ENCODE peak calls at places on chromosomes 4 and X, in six cellular contexts. One of them, this sample, is unnamed.

GRCh38 chrX:129980043-129980442 is 2.4 kb upstream of the BCORL1 start:
- DNase-seq in NB4: peak
- DNase-seq in A549: no peak
- DNase-seq in HepG2: no peak
- DNase-seq in K562: no peak
- DNase-seq in GM12878: no peak
- DNase-seq in this sample: no peak

GRCh38 chr4:140579278-140579677 is 10.5 kb upstream of the UCP1 start:
- DNase-seq in NB4: no peak
- DNase-seq in A549: no peak
- DNase-seq in HepG2: no peak
- DNase-seq in K562: no peak
- DNase-seq in GM12878: no peak
- DNase-seq in this sample: no peak

GRCh38 chr4:84317513-84317912 is 181.6 kb downstream of the NKX6-1 start:
- DNase-seq in NB4: peak
- DNase-seq in A549: no peak
- DNase-seq in HepG2: no peak
- DNase-seq in K562: no peak
- DNase-seq in GM12878: no peak
- DNase-seq in this sample: no peak

GRCh38 chr4:25697516-25697915 is 41.9 kb downstream of the SLC34A2 start:
- DNase-seq in NB4: no peak
- DNase-seq in A549: no peak
- DNase-seq in HepG2: no peak
- DNase-seq in K562: no peak
- DNase-seq in GM12878: no peak
- DNase-seq in this sample: no peak

GRCh38 chrX:66200855-66201795 is 37.1 kb downstream of the HEPH start:
- DNase-seq in NB4: peak
- DNase-seq in A549: peak
- DNase-seq in HepG2: no peak
- DNase-seq in K562: no peak
- DNase-seq in GM12878: no peak
- DNase-seq in this sample: no peak

GRCh38 chr4:6307891-6308290 is 38.2 kb downstream of the WFS1 start:
- DNase-seq in NB4: no peak
- DNase-seq in A549: no peak
- DNase-seq in HepG2: no peak
- DNase-seq in K562: no peak
- DNase-seq in GM12878: no peak
- DNase-seq in this sample: no peak

GRCh38 chr4:118842055-118842454 is 6.1 kb upstream of the SEC24D start:
- DNase-seq in NB4: no peak
- DNase-seq in A549: no peak
- DNase-seq in HepG2: no peak
- DNase-seq in K562: no peak
- DNase-seq in GM12878: no peak
- DNase-seq in this sample: peak

GRCh38 chr4:144579411-144580020 is 66.4 kb upstream of the HHIP start:
- DNase-seq in NB4: no peak
- DNase-seq in A549: peak
- DNase-seq in HepG2: no peak
- DNase-seq in K562: no peak
- DNase-seq in GM12878: no peak
- DNase-seq in this sample: peak

GRCh38 chr4:86493460-86493859 is 100.7 kb upstream of the PTPN13 start:
- DNase-seq in NB4: peak
- DNase-seq in A549: no peak
- DNase-seq in HepG2: no peak
- DNase-seq in K562: no peak
- DNase-seq in GM12878: no peak
- DNase-seq in this sample: no peak

GRCh38 chr4:77652237-77652897 is 46.7 kb downstream of the CXCL13 start:
- DNase-seq in NB4: no peak
- DNase-seq in A549: no peak
- DNase-seq in HepG2: no peak
- DNase-seq in K562: no peak
- DNase-seq in GM12878: no peak
- DNase-seq in this sample: peak
- TF ChIP-seq MYC in NB4: no peak
- TF ChIP-seq MYC in A549: no peak
- TF ChIP-seq MYC in HepG2: no peak
- TF ChIP-seq MYC in K562: no peak
- TF ChIP-seq MYC in GM12878: no peak
- TF ChIP-seq MYC in this sample: no peak

GRCh38 chr4:3750334-3750733 is 15.9 kb upstream of the ADRA2C start:
- DNase-seq in NB4: no peak
- DNase-seq in A549: no peak
- DNase-seq in HepG2: no peak
- DNase-seq in K562: no peak
- DNase-seq in GM12878: no peak
- DNase-seq in this sample: no peak
- TF ChIP-seq CTCF in NB4: no peak
- TF ChIP-seq CTCF in A549: no peak
- TF ChIP-seq CTCF in HepG2: no peak
- TF ChIP-seq CTCF in K562: no peak
- TF ChIP-seq CTCF in GM12878: no peak
- TF ChIP-seq CTCF in this sample: no peak

GRCh38 chr4:172547724-172548123 is 620.9 kb upstream of the GALNT7 start:
- DNase-seq in NB4: no peak
- DNase-seq in A549: peak
- DNase-seq in HepG2: no peak
- DNase-seq in K562: no peak
- DNase-seq in GM12878: no peak
- DNase-seq in this sample: no peak
- TF ChIP-seq MYC in NB4: no peak
- TF ChIP-seq MYC in A549: no peak
- TF ChIP-seq MYC in HepG2: no peak
- TF ChIP-seq MYC in K562: no peak
- TF ChIP-seq MYC in GM12878: no peak
- TF ChIP-seq MYC in this sample: no peak

GRCh38 chrX:39477438-39478120 is 620.2 kb downstream of the BCOR start:
- DNase-seq in NB4: peak
- DNase-seq in A549: no peak
- DNase-seq in HepG2: no peak
- DNase-seq in K562: peak
- DNase-seq in GM12878: no peak
- DNase-seq in this sample: peak
- TF ChIP-seq CTCF in NB4: peak
- TF ChIP-seq CTCF in A549: no peak
- TF ChIP-seq CTCF in HepG2: peak
- TF ChIP-seq CTCF in K562: peak
- TF ChIP-seq CTCF in GM12878: peak
- TF ChIP-seq CTCF in this sample: no peak

DNA sequence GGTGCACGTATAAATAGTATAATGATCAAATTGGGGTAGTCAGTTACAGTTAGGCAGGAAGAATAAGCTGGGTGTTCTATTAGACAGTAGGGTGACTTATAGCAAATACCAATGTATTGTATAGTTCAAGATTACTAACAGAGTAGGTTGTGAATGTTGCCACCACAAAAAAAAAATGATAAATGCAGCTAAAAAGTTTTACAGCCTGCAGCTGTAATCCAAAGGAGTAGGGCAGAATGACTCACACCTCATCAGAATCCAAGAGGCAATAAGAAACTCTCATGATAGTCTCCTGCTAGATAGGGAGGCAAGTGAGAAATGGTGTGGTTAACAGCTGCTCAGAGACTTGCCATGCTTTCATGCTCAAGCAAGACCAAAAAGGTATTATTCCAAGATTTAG is 19.6 kb upstream of the TCEAL4 start:
- DNase-seq in NB4: no peak
- DNase-seq in A549: no peak
- DNase-seq in HepG2: no peak
- DNase-seq in K562: no peak
- DNase-seq in GM12878: no peak
- DNase-seq in this sample: no peak
- TF ChIP-seq MYC in NB4: no peak
- TF ChIP-seq MYC in A549: no peak
- TF ChIP-seq MYC in HepG2: no peak
- TF ChIP-seq MYC in K562: no peak
- TF ChIP-seq MYC in GM12878: no peak
- TF ChIP-seq MYC in this sample: no peak

DNA sequence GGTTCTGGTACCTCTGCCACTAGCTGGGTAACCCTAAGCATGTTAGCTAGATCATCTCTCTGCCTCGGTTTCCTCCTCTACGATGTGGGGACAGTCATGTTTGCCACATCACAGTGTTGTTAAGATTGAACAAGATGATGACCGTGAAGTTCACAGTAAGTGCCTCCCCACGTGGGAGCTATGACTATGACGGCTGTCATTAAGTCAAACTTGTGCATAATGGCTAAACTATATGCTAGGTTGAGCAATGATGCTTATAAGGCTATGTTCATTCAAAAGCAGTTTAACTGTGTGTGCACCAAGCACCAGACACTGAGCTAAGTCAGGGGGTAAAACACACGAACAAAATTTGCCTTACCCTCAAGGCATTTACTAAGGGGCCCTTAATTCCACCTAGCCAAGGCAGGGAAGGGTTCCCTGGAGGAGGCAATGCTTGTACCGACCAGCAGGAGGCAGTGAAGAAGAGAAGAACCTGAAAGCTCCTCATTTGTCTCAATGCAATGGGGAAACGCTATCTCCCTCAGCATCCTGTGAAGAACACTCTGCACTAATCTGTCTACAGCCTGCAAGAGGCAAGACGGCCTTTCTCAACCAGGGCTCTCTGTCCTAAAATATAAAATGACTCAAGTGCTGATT is 52.9 kb downstream of the MAP7D2 start:
- DNase-seq in NB4: peak
- DNase-seq in A549: no peak
- DNase-seq in HepG2: no peak
- DNase-seq in K562: peak
- DNase-seq in GM12878: no peak
- DNase-seq in this sample: no peak
- TF ChIP-seq CTCF in NB4: peak
- TF ChIP-seq CTCF in A549: no peak
- TF ChIP-seq CTCF in HepG2: no peak
- TF ChIP-seq CTCF in K562: peak
- TF ChIP-seq CTCF in GM12878: no peak
- TF ChIP-seq CTCF in this sample: peak

GRCh38 chr4:158850800-158851644 is 82.2 kb downstream of the FNIP2 start:
- DNase-seq in NB4: peak
- DNase-seq in A549: no peak
- DNase-seq in HepG2: no peak
- DNase-seq in K562: peak
- DNase-seq in GM12878: no peak
- DNase-seq in this sample: peak
- TF ChIP-seq MYC in NB4: no peak
- TF ChIP-seq MYC in A549: no peak
- TF ChIP-seq MYC in HepG2: no peak
- TF ChIP-seq MYC in K562: no peak
- TF ChIP-seq MYC in GM12878: no peak
- TF ChIP-seq MYC in this sample: no peak

GRCh38 chr4:13860126-13860525 is 232.6 kb upstream of the BOD1L1 start:
- DNase-seq in NB4: peak
- DNase-seq in A549: no peak
- DNase-seq in HepG2: peak
- DNase-seq in K562: no peak
- DNase-seq in GM12878: no peak
- DNase-seq in this sample: no peak
- TF ChIP-seq CTCF in NB4: no peak
- TF ChIP-seq CTCF in A549: no peak
- TF ChIP-seq CTCF in HepG2: peak
- TF ChIP-seq CTCF in K562: no peak
- TF ChIP-seq CTCF in GM12878: no peak
- TF ChIP-seq CTCF in this sample: no peak